ENCODE peak calls at places on chromosomes 1 and 21, in eight cellular contexts. K, U, T, C, F, O, Q and N are unnamed samples.

GRCh38 chr1:151762941-151763921 is at the start of gene MRPL9:
- DNase-seq in K (peak), U (peak), T (peak), C (peak), F (peak), O (peak), Q (peak), N (peak)

GRCh38 chr1:94787676-94788075 is 32.5 kb upstream of the SLC44A3 start:
- DNase-seq in K (no peak), U (no peak), T (no peak), C (no peak), F (no peak), O (no peak), Q (no peak), N (no peak)

GRCh38 chr1:110647254-110647891 is 27.4 kb downstream of the KCNA3 start:
- DNase-seq in K (no peak), U (no peak), T (no peak), C (no peak), F (no peak), O (no peak), Q (peak), N (no peak)

GRCh38 chr21:32392299-32392879 is 423 bp downstream of the URB1 start:
- DNase-seq in K (no peak), U (no peak), T (no peak), C (no peak), F (no peak), O (no peak), Q (no peak), N (no peak)

GRCh38 chr1:166379447-166379846 is 212.6 kb upstream of the FAM78B start:
- DNase-seq in K (no peak), U (no peak), T (peak), C (no peak), F (peak), O (no peak), Q (no peak), N (no peak)

GRCh38 chr1:29490204-29490934 is 254.0 kb downstream of the PTPRU start:
- DNase-seq in K (no peak), U (no peak), T (no peak), C (no peak), F (no peak), O (no peak), Q (no peak), N (no peak)

GRCh38 chr1:168261390-168261789 is 19.3 kb upstream of the TBX19 start:
- DNase-seq in K (peak), U (peak), T (no peak), C (peak), F (no peak), O (no peak), Q (peak), N (no peak)

GRCh38 chr1:204317170-204317569 is 42.6 kb downstream of the PLEKHA6 start:
- DNase-seq in K (no peak), U (no peak), T (no peak), C (no peak), F (no peak), O (no peak), Q (no peak), N (no peak)

GRCh38 chr1:197838836-197839235 is 63.6 kb upstream of the DENND1B start:
- DNase-seq in K (peak), U (peak), T (no peak), C (no peak), F (no peak), O (no peak), Q (peak), N (no peak)

GRCh38 chr1:36377776-36378175 is 7.9 kb downstream of the STK40 start:
- DNase-seq in K (no peak), U (no peak), T (no peak), C (no peak), F (no peak), O (no peak), Q (no peak), N (no peak)

GRCh38 chr1:151868404-151868980 is 15.0 kb upstream of the THEM5 start:
- DNase-seq in K (no peak), U (no peak), T (no peak), C (no peak), F (no peak), O (no peak), Q (peak), N (no peak)

GRCh38 chr1:100353988-100354387 is 1.7 kb downstream of the CDC14A start:
- DNase-seq in K (no peak), U (no peak), T (no peak), C (no peak), F (no peak), O (no peak), Q (no peak), N (no peak)

GRCh38 chr1:8791819-8792218 is 25.6 kb downstream of the RERE start:
- DNase-seq in K (no peak), U (no peak), T (no peak), C (no peak), F (no peak), O (no peak), Q (no peak), N (no peak)

GRCh38 chr1:8796812-8797211 is 20.6 kb downstream of the RERE start:
- DNase-seq in K (no peak), U (no peak), T (no peak), C (no peak), F (no peak), O (no peak), Q (no peak), N (no peak)

GRCh38 chr1:8797230-8797629 is 20.2 kb downstream of the RERE start:
- DNase-seq in K (no peak), U (no peak), T (no peak), C (no peak), F (no peak), O (no peak), Q (peak), N (no peak)

GRCh38 chr1:8790987-8791386 is 26.5 kb downstream of the RERE start:
- DNase-seq in K (no peak), U (no peak), T (no peak), C (peak), F (no peak), O (no peak), Q (no peak), N (no peak)

DNA sequence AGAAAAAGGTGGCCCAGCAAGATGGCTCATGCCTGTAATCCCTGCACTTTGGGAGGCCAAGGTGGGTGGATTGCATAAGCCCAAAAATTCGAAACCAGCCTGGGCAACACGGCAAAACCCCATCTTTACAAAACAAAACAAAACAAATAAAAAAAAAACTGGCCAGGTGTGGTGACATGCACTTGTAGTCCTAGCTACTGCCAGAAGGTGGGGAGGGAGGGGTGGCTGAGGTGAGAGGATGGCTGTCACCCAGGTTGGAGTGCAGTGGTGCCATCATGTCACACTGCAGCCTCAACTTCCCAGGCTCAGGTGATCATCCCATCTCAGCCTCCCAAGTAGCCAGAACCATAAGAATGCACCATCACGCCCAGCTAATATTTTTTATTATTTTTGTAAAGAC is 22.8 kb downstream of the RERE start:
- DNase-seq in K (no peak), U (no peak), T (no peak), C (no peak), F (no peak), O (no peak), Q (no peak), N (no peak)
- TF ChIP-seq CTCF in K (no peak), U (no peak), T (no peak), C (no peak), F (no peak), O (no peak), Q (no peak), N (peak)

GRCh38 chr1:51344276-51344601 is 13.9 kb upstream of the TTC39A start:
- DNase-seq in K (no peak), U (no peak), T (peak), C (no peak), F (no peak), O (no peak), Q (no peak), N (no peak)

GRCh38 chr1:51345300-51345687 is 14.9 kb upstream of the TTC39A start:
- DNase-seq in K (no peak), U (no peak), T (peak), C (no peak), F (no peak), O (no peak), Q (no peak), N (no peak)

GRCh38 chr1:51343624-51344023 is 13.3 kb upstream of the TTC39A start:
- DNase-seq in K (no peak), U (no peak), T (no peak), C (no peak), F (no peak), O (no peak), Q (no peak), N (no peak)

GRCh38 chr1:51346086-51346942 is 16.0 kb upstream of the TTC39A start:
- DNase-seq in K (no peak), U (no peak), T (peak), C (no peak), F (no peak), O (no peak), Q (no peak), N (no peak)

GRCh38 chr1:51344602-51345299 is 14.4 kb upstream of the TTC39A start:
- DNase-seq in K (no peak), U (no peak), T (peak), C (no peak), F (no peak), O (peak), Q (no peak), N (peak)
- TF ChIP-seq CTCF in K (no peak), U (no peak), T (peak), C (no peak), F (no peak), O (no peak), Q (no peak), N (peak)

GRCh38 chr1:106534612-106535011 is 521.9 kb upstream of the PRMT6 start:
- DNase-seq in K (no peak), U (no peak), T (no peak), C (no peak), F (no peak), O (no peak), Q (no peak), N (no peak)
- TF ChIP-seq CTCF in K (peak), U (no peak), T (no peak), C (no peak), F (no peak), O (no peak), Q (no peak), N (peak)

GRCh38 chr1:157774412-157774811 is 2.5 kb downstream of the FCRL2 start:
- DNase-seq in K (no peak), U (no peak), T (no peak), C (no peak), F (no peak), O (no peak), Q (no peak), N (no peak)

GRCh38 chr1:157773723-157774350 is 3.1 kb downstream of the FCRL2 start:
- DNase-seq in K (no peak), U (no peak), T (no peak), C (no peak), F (no peak), O (peak), Q (no peak), N (no peak)

GRCh38 chr1:157766792-157767191 is 10.1 kb downstream of the FCRL2 start:
- DNase-seq in K (no peak), U (no peak), T (no peak), C (no peak), F (no peak), O (no peak), Q (no peak), N (no peak)

GRCh38 chr1:157771666-157772425 is 5.1 kb downstream of the FCRL2 start:
- DNase-seq in K (no peak), U (no peak), T (no peak), C (no peak), F (no peak), O (no peak), Q (no peak), N (no peak)

GRCh38 chr1:157770442-157771043 is 6.4 kb downstream of the FCRL2 start:
- DNase-seq in K (no peak), U (no peak), T (no peak), C (no peak), F (no peak), O (no peak), Q (no peak), N (no peak)
- TF ChIP-seq CTCF in K (peak), U (no peak), T (no peak), C (no peak), F (no peak), O (no peak), Q (no peak), N (peak)